ENCODE peak calls at places on chromosomes 7 and 10, in ten cellular contexts. One of them, this sample, is unnamed.

GRCh38 chr10:89502556-89502955 is 32.8 kb downstream of the SLC16A12 start:
- DNase-seq in A549: no peak
- DNase-seq in fibroblast of pulmonary artery: peak
- DNase-seq in IMR-90: peak
- DNase-seq in OCI-LY7: no peak
- DNase-seq in AG10803: peak
- DNase-seq in heart right ventricle: no peak
- DNase-seq in LNCaP clone FGC: no peak
- DNase-seq in K562: no peak
- DNase-seq in sigmoid colon: no peak
- DNase-seq in this sample: peak

GRCh38 chr7:125046767-125047166 is 117.1 kb upstream of the POT1 start:
- DNase-seq in A549: no peak
- DNase-seq in fibroblast of pulmonary artery: no peak
- DNase-seq in IMR-90: no peak
- DNase-seq in OCI-LY7: no peak
- DNase-seq in AG10803: no peak
- DNase-seq in heart right ventricle: no peak
- DNase-seq in LNCaP clone FGC: no peak
- DNase-seq in K562: no peak
- DNase-seq in sigmoid colon: no peak
- DNase-seq in this sample: no peak

GRCh38 chr7:11605749-11606148 is 226.2 kb downstream of the THSD7A start:
- DNase-seq in A549: no peak
- DNase-seq in fibroblast of pulmonary artery: peak
- DNase-seq in IMR-90: no peak
- DNase-seq in OCI-LY7: no peak
- DNase-seq in AG10803: no peak
- DNase-seq in heart right ventricle: peak
- DNase-seq in LNCaP clone FGC: no peak
- DNase-seq in K562: no peak
- DNase-seq in sigmoid colon: no peak
- DNase-seq in this sample: no peak

GRCh38 chr7:133961724-133962123 is 165.4 kb upstream of the LRGUK start:
- DNase-seq in A549: no peak
- DNase-seq in fibroblast of pulmonary artery: no peak
- DNase-seq in IMR-90: no peak
- DNase-seq in OCI-LY7: no peak
- DNase-seq in AG10803: no peak
- DNase-seq in heart right ventricle: no peak
- DNase-seq in LNCaP clone FGC: no peak
- DNase-seq in K562: no peak
- DNase-seq in sigmoid colon: no peak
- DNase-seq in this sample: no peak

GRCh38 chr10:78377362-78377761 is 343.7 kb downstream of the RPS24 start:
- DNase-seq in A549: no peak
- DNase-seq in fibroblast of pulmonary artery: no peak
- DNase-seq in IMR-90: no peak
- DNase-seq in OCI-LY7: no peak
- DNase-seq in AG10803: no peak
- DNase-seq in heart right ventricle: no peak
- DNase-seq in LNCaP clone FGC: no peak
- DNase-seq in K562: no peak
- DNase-seq in sigmoid colon: no peak
- DNase-seq in this sample: peak

GRCh38 chr10:69968830-69969229 is 83.8 kb upstream of the MACROH2A2 start:
- DNase-seq in A549: peak
- DNase-seq in fibroblast of pulmonary artery: peak
- DNase-seq in IMR-90: peak
- DNase-seq in OCI-LY7: no peak
- DNase-seq in AG10803: no peak
- DNase-seq in heart right ventricle: no peak
- DNase-seq in LNCaP clone FGC: peak
- DNase-seq in K562: peak
- DNase-seq in sigmoid colon: no peak
- DNase-seq in this sample: peak

GRCh38 chr7:139341776-139342244 is 673 bp downstream of the FMC1 start:
- DNase-seq in A549: no peak
- DNase-seq in fibroblast of pulmonary artery: no peak
- DNase-seq in IMR-90: no peak
- DNase-seq in OCI-LY7: no peak
- DNase-seq in AG10803: no peak
- DNase-seq in heart right ventricle: no peak
- DNase-seq in LNCaP clone FGC: no peak
- DNase-seq in K562: no peak
- DNase-seq in sigmoid colon: no peak
- DNase-seq in this sample: no peak

GRCh38 chr7:148336411-148336810 is 254.2 kb upstream of the C7orf33 start:
- DNase-seq in A549: no peak
- DNase-seq in fibroblast of pulmonary artery: no peak
- DNase-seq in IMR-90: no peak
- DNase-seq in OCI-LY7: no peak
- DNase-seq in AG10803: no peak
- DNase-seq in heart right ventricle: no peak
- DNase-seq in LNCaP clone FGC: no peak
- DNase-seq in K562: no peak
- DNase-seq in sigmoid colon: no peak
- DNase-seq in this sample: no peak

GRCh38 chr7:82594665-82595064 is 151.1 kb upstream of the CACNA2D1 start:
- DNase-seq in A549: no peak
- DNase-seq in fibroblast of pulmonary artery: peak
- DNase-seq in IMR-90: no peak
- DNase-seq in OCI-LY7: no peak
- DNase-seq in AG10803: no peak
- DNase-seq in heart right ventricle: no peak
- DNase-seq in LNCaP clone FGC: no peak
- DNase-seq in K562: no peak
- DNase-seq in sigmoid colon: no peak
- DNase-seq in this sample: peak

GRCh38 chr10:23391817-23392216 is 47.1 kb upstream of the OTUD1 start:
- DNase-seq in A549: no peak
- DNase-seq in fibroblast of pulmonary artery: no peak
- DNase-seq in IMR-90: no peak
- DNase-seq in OCI-LY7: no peak
- DNase-seq in AG10803: no peak
- DNase-seq in heart right ventricle: no peak
- DNase-seq in LNCaP clone FGC: no peak
- DNase-seq in K562: no peak
- DNase-seq in sigmoid colon: no peak
- DNase-seq in this sample: no peak

GRCh38 chr10:13847201-13847631 is 260.5 kb downstream of the PRPF18 start:
- DNase-seq in A549: no peak
- DNase-seq in fibroblast of pulmonary artery: no peak
- DNase-seq in IMR-90: no peak
- DNase-seq in OCI-LY7: no peak
- DNase-seq in AG10803: no peak
- DNase-seq in heart right ventricle: no peak
- DNase-seq in LNCaP clone FGC: no peak
- DNase-seq in K562: no peak
- DNase-seq in sigmoid colon: no peak
- DNase-seq in this sample: no peak
- TF ChIP-seq CTCF in A549: no peak
- TF ChIP-seq CTCF in fibroblast of pulmonary artery: no peak
- TF ChIP-seq CTCF in IMR-90: no peak
- TF ChIP-seq CTCF in OCI-LY7: no peak
- TF ChIP-seq CTCF in AG10803: no peak
- TF ChIP-seq CTCF in heart right ventricle: no peak
- TF ChIP-seq CTCF in LNCaP clone FGC: no peak
- TF ChIP-seq CTCF in K562: no peak
- TF ChIP-seq CTCF in sigmoid colon: no peak
- TF ChIP-seq CTCF in this sample: no peak

GRCh38 chr10:63516207-63516606 is 5.0 kb upstream of the REEP3 start:
- DNase-seq in A549: no peak
- DNase-seq in fibroblast of pulmonary artery: no peak
- DNase-seq in IMR-90: no peak
- DNase-seq in OCI-LY7: no peak
- DNase-seq in AG10803: no peak
- DNase-seq in heart right ventricle: no peak
- DNase-seq in LNCaP clone FGC: no peak
- DNase-seq in K562: no peak
- DNase-seq in sigmoid colon: no peak
- DNase-seq in this sample: no peak

GRCh38 chr10:63520463-63521388 is 475 bp upstream of the REEP3 start:
- DNase-seq in A549: peak
- DNase-seq in fibroblast of pulmonary artery: peak
- DNase-seq in IMR-90: peak
- DNase-seq in OCI-LY7: peak
- DNase-seq in AG10803: peak
- DNase-seq in heart right ventricle: peak
- DNase-seq in LNCaP clone FGC: no peak
- DNase-seq in K562: peak
- DNase-seq in sigmoid colon: peak
- DNase-seq in this sample: no peak

GRCh38 chr10:63518690-63519288 is 2.4 kb upstream of the REEP3 start:
- DNase-seq in A549: no peak
- DNase-seq in fibroblast of pulmonary artery: no peak
- DNase-seq in IMR-90: no peak
- DNase-seq in OCI-LY7: no peak
- DNase-seq in AG10803: no peak
- DNase-seq in heart right ventricle: no peak
- DNase-seq in LNCaP clone FGC: no peak
- DNase-seq in K562: no peak
- DNase-seq in sigmoid colon: no peak
- DNase-seq in this sample: no peak

GRCh38 chr10:63515002-63515763 is 6.0 kb upstream of the REEP3 start:
- DNase-seq in A549: peak
- DNase-seq in fibroblast of pulmonary artery: peak
- DNase-seq in IMR-90: peak
- DNase-seq in OCI-LY7: peak
- DNase-seq in AG10803: peak
- DNase-seq in heart right ventricle: peak
- DNase-seq in LNCaP clone FGC: no peak
- DNase-seq in K562: peak
- DNase-seq in sigmoid colon: no peak
- DNase-seq in this sample: peak
- H3K4me3 ChIP-seq in A549: no peak
- H3K4me3 ChIP-seq in fibroblast of pulmonary artery: peak
- H3K4me3 ChIP-seq in IMR-90: no peak
- H3K4me3 ChIP-seq in OCI-LY7: no peak
- H3K4me3 ChIP-seq in AG10803: peak
- H3K4me3 ChIP-seq in heart right ventricle: no peak
- H3K4me3 ChIP-seq in LNCaP clone FGC: no peak
- H3K4me3 ChIP-seq in K562: no peak
- H3K4me3 ChIP-seq in sigmoid colon: no peak
- H3K4me3 ChIP-seq in this sample: no peak

DNA sequence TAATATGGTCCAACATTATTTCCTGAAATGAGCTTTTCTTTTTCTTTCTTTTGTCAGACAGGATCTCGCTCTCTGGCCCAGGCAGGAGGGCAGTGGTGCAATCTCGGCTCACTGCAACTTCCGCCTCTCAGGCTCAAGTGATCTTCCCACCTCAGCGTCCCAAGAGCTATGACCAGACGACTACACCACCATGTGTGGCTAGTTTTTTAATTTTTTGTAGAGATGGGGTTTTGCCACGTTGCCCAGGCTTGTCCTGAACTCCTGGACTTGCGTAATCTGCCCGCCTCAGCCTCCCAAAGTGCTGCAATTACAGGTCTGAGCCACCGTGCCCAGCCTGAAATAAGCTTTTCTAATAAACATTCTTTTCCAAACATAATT is 48.6 kb downstream of the CUL2 start:
- DNase-seq in A549: no peak
- DNase-seq in fibroblast of pulmonary artery: no peak
- DNase-seq in IMR-90: no peak
- DNase-seq in OCI-LY7: no peak
- DNase-seq in AG10803: peak
- DNase-seq in heart right ventricle: no peak
- DNase-seq in LNCaP clone FGC: no peak
- DNase-seq in K562: no peak
- DNase-seq in sigmoid colon: no peak
- DNase-seq in this sample: peak
- TF ChIP-seq CTCF in A549: no peak
- TF ChIP-seq CTCF in fibroblast of pulmonary artery: no peak
- TF ChIP-seq CTCF in IMR-90: no peak
- TF ChIP-seq CTCF in OCI-LY7: no peak
- TF ChIP-seq CTCF in AG10803: no peak
- TF ChIP-seq CTCF in heart right ventricle: no peak
- TF ChIP-seq CTCF in LNCaP clone FGC: no peak
- TF ChIP-seq CTCF in K562: no peak
- TF ChIP-seq CTCF in sigmoid colon: no peak
- TF ChIP-seq CTCF in this sample: no peak

GRCh38 chr7:37448637-37449331 is at the start of gene ELMO1:
- DNase-seq in A549: peak
- DNase-seq in fibroblast of pulmonary artery: peak
- DNase-seq in IMR-90: peak
- DNase-seq in OCI-LY7: peak
- DNase-seq in AG10803: peak
- DNase-seq in heart right ventricle: peak
- DNase-seq in LNCaP clone FGC: peak
- DNase-seq in K562: peak
- DNase-seq in sigmoid colon: peak
- DNase-seq in this sample: peak

GRCh38 chr7:37450035-37450434 is 1.4 kb upstream of the ELMO1 start:
- DNase-seq in A549: no peak
- DNase-seq in fibroblast of pulmonary artery: no peak
- DNase-seq in IMR-90: no peak
- DNase-seq in OCI-LY7: no peak
- DNase-seq in AG10803: no peak
- DNase-seq in heart right ventricle: no peak
- DNase-seq in LNCaP clone FGC: no peak
- DNase-seq in K562: no peak
- DNase-seq in sigmoid colon: no peak
- DNase-seq in this sample: no peak

GRCh38 chr7:37449621-37450020 is 957 bp upstream of the ELMO1 start:
- DNase-seq in A549: no peak
- DNase-seq in fibroblast of pulmonary artery: no peak
- DNase-seq in IMR-90: no peak
- DNase-seq in OCI-LY7: no peak
- DNase-seq in AG10803: no peak
- DNase-seq in heart right ventricle: no peak
- DNase-seq in LNCaP clone FGC: no peak
- DNase-seq in K562: no peak
- DNase-seq in sigmoid colon: no peak
- DNase-seq in this sample: no peak

GRCh38 chr7:37446371-37446770 is 2.3 kb downstream of the ELMO1 start:
- DNase-seq in A549: no peak
- DNase-seq in fibroblast of pulmonary artery: no peak
- DNase-seq in IMR-90: no peak
- DNase-seq in OCI-LY7: no peak
- DNase-seq in AG10803: no peak
- DNase-seq in heart right ventricle: no peak
- DNase-seq in LNCaP clone FGC: no peak
- DNase-seq in K562: no peak
- DNase-seq in sigmoid colon: no peak
- DNase-seq in this sample: no peak

DNA sequence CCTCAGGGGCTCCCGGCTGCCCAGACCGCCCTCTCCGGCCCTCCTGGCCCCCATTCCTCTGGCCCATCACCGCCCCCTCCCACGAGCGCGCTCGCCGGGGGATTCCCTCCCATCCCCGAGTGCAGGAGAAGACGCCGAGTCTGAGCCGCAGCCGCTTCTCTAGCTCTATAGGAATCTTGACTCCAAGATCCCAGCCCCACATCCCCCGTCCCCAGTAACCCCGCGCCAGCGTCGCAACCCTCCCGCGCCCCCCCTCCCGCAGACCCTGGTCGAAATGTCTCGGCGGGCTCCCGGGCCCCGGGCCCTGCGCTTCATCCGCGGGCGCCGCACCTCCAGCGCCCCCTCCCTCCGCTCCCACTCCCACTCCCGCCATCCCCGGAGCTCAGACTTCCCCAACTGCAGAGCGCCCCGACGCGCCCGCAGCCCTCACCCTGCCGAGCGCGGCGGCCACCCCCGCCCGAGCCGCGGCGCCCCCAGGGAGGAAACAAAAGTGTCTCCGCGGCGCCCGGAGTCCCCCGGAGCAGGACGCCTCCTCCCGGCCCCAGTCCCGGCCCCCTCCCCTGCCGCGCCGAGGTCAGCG is 517 bp downstream of the ELMO1 start:
- DNase-seq in A549: no peak
- DNase-seq in fibroblast of pulmonary artery: no peak
- DNase-seq in IMR-90: no peak
- DNase-seq in OCI-LY7: no peak
- DNase-seq in AG10803: no peak
- DNase-seq in heart right ventricle: peak
- DNase-seq in LNCaP clone FGC: no peak
- DNase-seq in K562: no peak
- DNase-seq in sigmoid colon: peak
- DNase-seq in this sample: no peak
- H3K4me3 ChIP-seq in A549: peak
- H3K4me3 ChIP-seq in fibroblast of pulmonary artery: peak
- H3K4me3 ChIP-seq in IMR-90: no peak
- H3K4me3 ChIP-seq in OCI-LY7: peak
- H3K4me3 ChIP-seq in AG10803: peak
- H3K4me3 ChIP-seq in heart right ventricle: peak
- H3K4me3 ChIP-seq in LNCaP clone FGC: peak
- H3K4me3 ChIP-seq in K562: peak
- H3K4me3 ChIP-seq in sigmoid colon: peak
- H3K4me3 ChIP-seq in this sample: peak